ENCODE peak calls at places on chromosomes 3 and 15, in eight cellular contexts. One of them, this sample, is unnamed.

GRCh38 chr15:63860161-63860954 is 26.6 kb upstream of the HERC1 start:
- DNase-seq in HCT116: no peak
- DNase-seq in SK-N-SH: no peak
- DNase-seq in A549: no peak
- DNase-seq in IMR-90: no peak
- DNase-seq in H1: no peak
- DNase-seq in HepG2: no peak
- DNase-seq in GM12878: no peak
- DNase-seq in this sample: peak; percentile 37

GRCh38 chr15:77020348-77021087 is 25.6 kb downstream of the PSTPIP1 start:
- DNase-seq in HCT116: no peak
- DNase-seq in SK-N-SH: no peak
- DNase-seq in A549: no peak
- DNase-seq in IMR-90: no peak
- DNase-seq in H1: no peak
- DNase-seq in HepG2: no peak
- DNase-seq in GM12878: no peak
- DNase-seq in this sample: no peak

GRCh38 chr15:31202953-31203352 is 101.4 kb upstream of the TRPM1 start:
- DNase-seq in HCT116: no peak
- DNase-seq in SK-N-SH: no peak
- DNase-seq in A549: no peak
- DNase-seq in IMR-90: no peak
- DNase-seq in H1: no peak
- DNase-seq in HepG2: no peak
- DNase-seq in GM12878: no peak
- DNase-seq in this sample: no peak

GRCh38 chr3:185677146-185677829 is 91.2 kb downstream of the SENP2 start:
- DNase-seq in HCT116: peak; percentile 69
- DNase-seq in SK-N-SH: peak; percentile 56
- DNase-seq in A549: peak; percentile 61
- DNase-seq in IMR-90: peak; percentile 77
- DNase-seq in H1: no peak
- DNase-seq in HepG2: peak; percentile 56
- DNase-seq in GM12878: no peak
- DNase-seq in this sample: peak; percentile 68

GRCh38 chr3:145857956-145858355 is 303.0 kb downstream of the PLOD2 start:
- DNase-seq in HCT116: no peak
- DNase-seq in SK-N-SH: no peak
- DNase-seq in A549: peak; percentile 7
- DNase-seq in IMR-90: no peak
- DNase-seq in H1: no peak
- DNase-seq in HepG2: peak; percentile 24
- DNase-seq in GM12878: peak; percentile 4
- DNase-seq in this sample: no peak

GRCh38 chr3:197522881-197523342 is 32.9 kb downstream of the BDH1 start:
- DNase-seq in HCT116: no peak
- DNase-seq in SK-N-SH: no peak
- DNase-seq in A549: no peak
- DNase-seq in IMR-90: peak; percentile 19
- DNase-seq in H1: no peak
- DNase-seq in HepG2: no peak
- DNase-seq in GM12878: no peak
- DNase-seq in this sample: no peak

GRCh38 chr3:195075941-195076875 is 194.8 kb downstream of the XXYLT1 start:
- DNase-seq in HCT116: no peak
- DNase-seq in SK-N-SH: peak; percentile 63
- DNase-seq in A549: no peak
- DNase-seq in IMR-90: no peak
- DNase-seq in H1: no peak
- DNase-seq in HepG2: no peak
- DNase-seq in GM12878: no peak
- DNase-seq in this sample: no peak

GRCh38 chr3:160150525-160150924 is 74.7 kb upstream of the C3orf80 start:
- DNase-seq in HCT116: no peak
- DNase-seq in SK-N-SH: no peak
- DNase-seq in A549: no peak
- DNase-seq in IMR-90: peak; percentile 74
- DNase-seq in H1: no peak
- DNase-seq in HepG2: no peak
- DNase-seq in GM12878: no peak
- DNase-seq in this sample: no peak

GRCh38 chr3:194871864-194872668 is 186.4 kb downstream of the FAM43A start:
- DNase-seq in HCT116: peak; percentile 10
- DNase-seq in SK-N-SH: peak; percentile 47
- DNase-seq in A549: peak; percentile 38
- DNase-seq in IMR-90: peak; percentile 74
- DNase-seq in H1: no peak
- DNase-seq in HepG2: no peak
- DNase-seq in GM12878: no peak
- DNase-seq in this sample: no peak

GRCh38 chr3:32897981-32898623 is 53.3 kb upstream of the CCR4 start:
- DNase-seq in HCT116: no peak
- DNase-seq in SK-N-SH: no peak
- DNase-seq in A549: no peak
- DNase-seq in IMR-90: no peak
- DNase-seq in H1: no peak
- DNase-seq in HepG2: no peak
- DNase-seq in GM12878: no peak
- DNase-seq in this sample: no peak

GRCh38 chr15:49927462-49927861 is 191.6 kb downstream of the ATP8B4 start:
- DNase-seq in HCT116: no peak
- DNase-seq in SK-N-SH: no peak
- DNase-seq in A549: no peak
- DNase-seq in IMR-90: peak; percentile 62
- DNase-seq in H1: no peak
- DNase-seq in HepG2: no peak
- DNase-seq in GM12878: no peak
- DNase-seq in this sample: no peak

GRCh38 chr3:181725830-181726229 is 14.1 kb downstream of the SOX2 start:
- DNase-seq in HCT116: no peak
- DNase-seq in SK-N-SH: no peak
- DNase-seq in A549: no peak
- DNase-seq in IMR-90: no peak
- DNase-seq in H1: no peak
- DNase-seq in HepG2: no peak
- DNase-seq in GM12878: no peak
- DNase-seq in this sample: no peak

GRCh38 chr15:78398076-78398825 is 39.8 kb upstream of the IREB2 start:
- DNase-seq in HCT116: no peak
- DNase-seq in SK-N-SH: no peak
- DNase-seq in A549: no peak
- DNase-seq in IMR-90: no peak
- DNase-seq in H1: no peak
- DNase-seq in HepG2: no peak
- DNase-seq in GM12878: no peak
- DNase-seq in this sample: no peak

GRCh38 chr3:158058775-158059174 is 47.4 kb downstream of the SHOX2 start:
- DNase-seq in HCT116: no peak
- DNase-seq in SK-N-SH: no peak
- DNase-seq in A549: no peak
- DNase-seq in IMR-90: no peak
- DNase-seq in H1: no peak
- DNase-seq in HepG2: no peak
- DNase-seq in GM12878: no peak
- DNase-seq in this sample: no peak

GRCh38 chr3:189355481-189356201 is 183.9 kb downstream of the TPRG1 start:
- DNase-seq in HCT116: peak; percentile 67
- DNase-seq in SK-N-SH: no peak
- DNase-seq in A549: peak; percentile 89
- DNase-seq in IMR-90: peak; percentile 16
- DNase-seq in H1: no peak
- DNase-seq in HepG2: peak; percentile 52
- DNase-seq in GM12878: no peak
- DNase-seq in this sample: no peak

GRCh38 chr15:29139540-29140459 is 129.8 kb downstream of the NSMCE3 start:
- DNase-seq in HCT116: peak; percentile 16
- DNase-seq in SK-N-SH: peak; percentile 93
- DNase-seq in A549: peak; percentile 44
- DNase-seq in IMR-90: peak; percentile 24
- DNase-seq in H1: peak; percentile 54
- DNase-seq in HepG2: no peak
- DNase-seq in GM12878: no peak
- DNase-seq in this sample: peak; percentile 72

GRCh38 chr15:73786518-73786917 is 33.4 kb upstream of the INSYN1 start:
- DNase-seq in HCT116: no peak
- DNase-seq in SK-N-SH: no peak
- DNase-seq in A549: no peak
- DNase-seq in IMR-90: no peak
- DNase-seq in H1: peak; percentile 56
- DNase-seq in HepG2: no peak
- DNase-seq in GM12878: no peak
- DNase-seq in this sample: no peak

GRCh38 chr15:40894689-40895308 is 549 bp downstream of the VPS18 start:
- DNase-seq in HCT116: peak; percentile 60
- DNase-seq in SK-N-SH: peak; percentile 78
- DNase-seq in A549: peak; percentile 73
- DNase-seq in IMR-90: peak; percentile 82
- DNase-seq in H1: no peak
- DNase-seq in HepG2: peak; percentile 86
- DNase-seq in GM12878: no peak
- DNase-seq in this sample: peak; percentile 83
- TF ChIP-seq RAD21 in HCT116: peak; percentile 11
- TF ChIP-seq RAD21 in SK-N-SH: no peak
- TF ChIP-seq RAD21 in A549: no peak
- TF ChIP-seq RAD21 in IMR-90: peak; percentile 24
- TF ChIP-seq RAD21 in H1: peak; percentile 27
- TF ChIP-seq RAD21 in HepG2: peak; percentile 27
- TF ChIP-seq RAD21 in GM12878: peak; percentile 15
- TF ChIP-seq RAD21 in this sample: peak; percentile 19

GRCh38 chr3:29381595-29381994 is 100.7 kb downstream of the RBMS3 start:
- DNase-seq in HCT116: no peak
- DNase-seq in SK-N-SH: no peak
- DNase-seq in A549: no peak
- DNase-seq in IMR-90: peak; percentile 51
- DNase-seq in H1: no peak
- DNase-seq in HepG2: no peak
- DNase-seq in GM12878: no peak
- DNase-seq in this sample: no peak

GRCh38 chr3:29382845-29383244 is 102.0 kb downstream of the RBMS3 start:
- DNase-seq in HCT116: no peak
- DNase-seq in SK-N-SH: no peak
- DNase-seq in A549: no peak
- DNase-seq in IMR-90: no peak
- DNase-seq in H1: no peak
- DNase-seq in HepG2: no peak
- DNase-seq in GM12878: no peak
- DNase-seq in this sample: no peak

GRCh38 chr3:29385056-29385455 is 104.2 kb downstream of the RBMS3 start:
- DNase-seq in HCT116: no peak
- DNase-seq in SK-N-SH: peak; percentile 58
- DNase-seq in A549: no peak
- DNase-seq in IMR-90: no peak
- DNase-seq in H1: no peak
- DNase-seq in HepG2: no peak
- DNase-seq in GM12878: no peak
- DNase-seq in this sample: no peak

GRCh38 chr3:29384640-29385039 is 103.8 kb downstream of the RBMS3 start:
- DNase-seq in HCT116: no peak
- DNase-seq in SK-N-SH: peak; percentile 34
- DNase-seq in A549: no peak
- DNase-seq in IMR-90: peak; percentile 65
- DNase-seq in H1: no peak
- DNase-seq in HepG2: no peak
- DNase-seq in GM12878: no peak
- DNase-seq in this sample: no peak

DNA sequence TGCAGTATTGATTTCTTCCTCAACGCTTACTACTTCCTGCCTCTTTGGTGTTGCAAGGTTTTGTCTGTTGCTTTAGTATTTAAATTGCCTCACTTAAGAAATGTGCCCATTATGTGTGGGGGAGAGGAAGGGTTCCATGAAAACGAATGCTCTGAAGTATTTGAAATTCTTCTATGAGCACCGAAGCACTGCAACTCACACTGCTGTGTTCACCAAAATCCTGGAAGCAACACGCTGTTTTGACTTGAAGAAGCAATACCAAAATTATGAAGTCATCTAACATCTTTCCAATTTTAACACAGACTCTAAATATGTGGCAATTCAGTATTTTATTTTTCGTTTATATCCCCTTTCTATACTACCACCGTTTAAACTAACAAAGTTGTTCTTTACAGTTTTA is 101.5 kb downstream of the RBMS3 start:
- DNase-seq in HCT116: no peak
- DNase-seq in SK-N-SH: no peak
- DNase-seq in A549: no peak
- DNase-seq in IMR-90: peak; percentile 34
- DNase-seq in H1: no peak
- DNase-seq in HepG2: no peak
- DNase-seq in GM12878: no peak
- DNase-seq in this sample: no peak
- TF ChIP-seq RAD21 in HCT116: no peak
- TF ChIP-seq RAD21 in SK-N-SH: no peak
- TF ChIP-seq RAD21 in A549: no peak
- TF ChIP-seq RAD21 in IMR-90: no peak
- TF ChIP-seq RAD21 in H1: no peak
- TF ChIP-seq RAD21 in HepG2: no peak
- TF ChIP-seq RAD21 in GM12878: no peak
- TF ChIP-seq RAD21 in this sample: no peak

GRCh38 chr15:74958320-74958907 is 1.8 kb upstream of the RPP25 start:
- DNase-seq in HCT116: no peak
- DNase-seq in SK-N-SH: peak; percentile 62
- DNase-seq in A549: peak; percentile 85
- DNase-seq in IMR-90: no peak
- DNase-seq in H1: no peak
- DNase-seq in HepG2: peak; percentile 68
- DNase-seq in GM12878: no peak
- DNase-seq in this sample: no peak
- TF ChIP-seq RAD21 in HCT116: no peak
- TF ChIP-seq RAD21 in SK-N-SH: no peak
- TF ChIP-seq RAD21 in A549: no peak
- TF ChIP-seq RAD21 in IMR-90: no peak
- TF ChIP-seq RAD21 in H1: no peak
- TF ChIP-seq RAD21 in HepG2: no peak
- TF ChIP-seq RAD21 in GM12878: no peak
- TF ChIP-seq RAD21 in this sample: no peak

GRCh38 chr15:25909325-25909724 is 46.2 kb upstream of the ATP10A start:
- DNase-seq in HCT116: no peak
- DNase-seq in SK-N-SH: no peak
- DNase-seq in A549: no peak
- DNase-seq in IMR-90: no peak
- DNase-seq in H1: no peak
- DNase-seq in HepG2: no peak
- DNase-seq in GM12878: no peak
- DNase-seq in this sample: no peak

GRCh38 chr15:25903024-25903581 is 40.0 kb upstream of the ATP10A start:
- DNase-seq in HCT116: no peak
- DNase-seq in SK-N-SH: no peak
- DNase-seq in A549: no peak
- DNase-seq in IMR-90: peak; percentile 41
- DNase-seq in H1: no peak
- DNase-seq in HepG2: no peak
- DNase-seq in GM12878: no peak
- DNase-seq in this sample: no peak

GRCh38 chr15:25900901-25901300 is 37.8 kb upstream of the ATP10A start:
- DNase-seq in HCT116: no peak
- DNase-seq in SK-N-SH: no peak
- DNase-seq in A549: peak; percentile 31
- DNase-seq in IMR-90: peak; percentile 37
- DNase-seq in H1: no peak
- DNase-seq in HepG2: no peak
- DNase-seq in GM12878: no peak
- DNase-seq in this sample: no peak

GRCh38 chr15:25901841-25902610 is 38.9 kb upstream of the ATP10A start:
- DNase-seq in HCT116: no peak
- DNase-seq in SK-N-SH: no peak
- DNase-seq in A549: no peak
- DNase-seq in IMR-90: no peak
- DNase-seq in H1: no peak
- DNase-seq in HepG2: no peak
- DNase-seq in GM12878: no peak
- DNase-seq in this sample: no peak

GRCh38 chr15:25905140-25905539 is 42.0 kb upstream of the ATP10A start:
- DNase-seq in HCT116: no peak
- DNase-seq in SK-N-SH: no peak
- DNase-seq in A549: peak; percentile 28
- DNase-seq in IMR-90: peak; percentile 88
- DNase-seq in H1: no peak
- DNase-seq in HepG2: no peak
- DNase-seq in GM12878: no peak
- DNase-seq in this sample: no peak
- TF ChIP-seq RAD21 in HCT116: no peak
- TF ChIP-seq RAD21 in SK-N-SH: no peak
- TF ChIP-seq RAD21 in A549: no peak
- TF ChIP-seq RAD21 in IMR-90: no peak
- TF ChIP-seq RAD21 in H1: no peak
- TF ChIP-seq RAD21 in HepG2: no peak
- TF ChIP-seq RAD21 in GM12878: no peak
- TF ChIP-seq RAD21 in this sample: no peak